ENCODE peak calls at places on chromosomes 16 and 17, in five cellular contexts. Q is NCI-H1417; A is stimulated activated effector memory CD8-positive, alpha-beta T cell treated with anti-CD3 and anti-CD28 coated beads, Interleukin-12 subunit alpha, Interleukin-12 subunit beta, amount 100 ng/mL, for 72 hours; T is HS-5; W is AG04450. D is an unnamed sample.

GRCh38 chr17:30426292-30426691 is 47.6 kb downstream of the CPD start:
- DNase-seq in Q (no peak), A (no peak), T (no peak), W (no peak), D (no peak)

GRCh38 chr17:18228176-18228682 is 2.8 kb downstream of the LLGL1 start:
- DNase-seq in Q (no peak), A (no peak), T (no peak), W (no peak), D (no peak)

GRCh38 chr17:52134641-52135040 is 23.9 kb downstream of the CA10 start:
- DNase-seq in Q (no peak), A (no peak), T (no peak), W (no peak), D (no peak)

GRCh38 chr17:66946251-66946650 is 18.3 kb upstream of the CACNG4 start:
- DNase-seq in Q (no peak), A (no peak), T (no peak), W (no peak), D (no peak)

GRCh38 chr17:28686296-28686695 is 24.3 kb downstream of the SUPT6H start:
- DNase-seq in Q (no peak), A (no peak), T (no peak), W (no peak), D (no peak)

GRCh38 chr17:73325527-73325842 is 13.7 kb upstream of the CDC42EP4 start:
- DNase-seq in Q (no peak), A (no peak), T (no peak), W (no peak), D (no peak)

GRCh38 chr16:66933776-66934137 is 445 bp downstream of the CIAO2B start:
- DNase-seq in Q (no peak), A (no peak), T (no peak), W (no peak), D (no peak)

GRCh38 chr17:63832455-63832854 is 5.0 kb upstream of the FTSJ3 start:
- DNase-seq in Q (no peak), A (no peak), T (no peak), W (no peak), D (no peak)

GRCh38 chr17:40499551-40500189 is 1.8 kb downstream of the TNS4 start:
- DNase-seq in Q (peak), A (no peak), T (no peak), W (no peak), D (no peak)

GRCh38 chr16:56506941-56507340 is 12.9 kb downstream of the BBS2 start:
- DNase-seq in Q (no peak), A (no peak), T (no peak), W (peak), D (no peak)

GRCh38 chr17:33438578-33438977 is 145.5 kb upstream of the ASIC2 start:
- DNase-seq in Q (no peak), A (no peak), T (no peak), W (no peak), D (no peak)

GRCh38 chr17:31583795-31584340 is 192.4 kb downstream of the RAB11FIP4 start:
- DNase-seq in Q (no peak), A (no peak), T (no peak), W (no peak), D (no peak)

GRCh38 chr16:2341456-2342447 is 1.2 kb upstream of the ABCA3 start:
- DNase-seq in Q (no peak), A (no peak), T (no peak), W (no peak), D (peak)

GRCh38 chr16:23784811-23785447 is 30.1 kb downstream of the CHP2 start:
- DNase-seq in Q (no peak), A (no peak), T (no peak), W (no peak), D (no peak)

GRCh38 chr16:87965417-87965816 is 14.2 kb downstream of the BANP start:
- DNase-seq in Q (no peak), A (no peak), T (no peak), W (no peak), D (no peak)

GRCh38 chr17:20213429-20213828 is 204.3 kb downstream of the SPECC1 start:
- DNase-seq in Q (no peak), A (no peak), T (no peak), W (no peak), D (no peak)

GRCh38 chr17:38674013-38674748 is 576 bp downstream of the EPOP start:
- DNase-seq in Q (no peak), A (peak), T (no peak), W (no peak), D (peak)

GRCh38 chr17:17740627-17741237 is 59.5 kb downstream of the RAI1 start:
- DNase-seq in Q (no peak), A (no peak), T (no peak), W (no peak), D (no peak)

GRCh38 chr17:69921046-69921445 is 154.0 kb upstream of the KCNJ16 start:
- DNase-seq in Q (no peak), A (no peak), T (no peak), W (no peak), D (no peak)

GRCh38 chr16:80107900-80108299 is 432.9 kb upstream of the DYNLRB2 start:
- DNase-seq in Q (no peak), A (no peak), T (no peak), W (no peak), D (no peak)

GRCh38 chr16:20669691-20670090 is 27.8 kb downstream of the ACSM1 start:
- DNase-seq in Q (no peak), A (no peak), T (no peak), W (no peak), D (no peak)

GRCh38 chr17:82497483-82498405 is 21.8 kb upstream of the FOXK2 start:
- DNase-seq in Q (peak), A (peak), T (no peak), W (peak), D (peak)

GRCh38 chr16:50093607-50094570 is 28.1 kb downstream of the HEATR3 start:
- DNase-seq in Q (no peak), A (no peak), T (no peak), W (no peak), D (no peak)

GRCh38 chr17:2547176-2547575 is 35.5 kb upstream of the METTL16 start:
- DNase-seq in Q (no peak), A (no peak), T (peak), W (no peak), D (no peak)

GRCh38 chr16:68364601-68364998 is 53.8 kb downstream of the PRMT7 start:
- DNase-seq in Q (no peak), A (no peak), T (no peak), W (no peak), D (no peak)

GRCh38 chr16:62077998-62078397 is 41.8 kb upstream of the CDH8 start:
- DNase-seq in Q (no peak), A (no peak), T (no peak), W (no peak), D (no peak)

GRCh38 chr17:68238894-68239293 is 8.9 kb upstream of the AMZ2 start:
- DNase-seq in Q (no peak), A (peak), T (no peak), W (no peak), D (no peak)

GRCh38 chr17:37097162-37097561 is 148.4 kb downstream of the AATF start:
- DNase-seq in Q (no peak), A (no peak), T (no peak), W (no peak), D (no peak)